ENCODE peak calls at places on chromosome 20, in four cellular contexts. One of them, this sample, is unnamed.

GRCh38 chr20:62887860-62888239 is 26.2 kb upstream of the TCFL5 start:
- DNase-seq in DND-41: no peak
- DNase-seq in upper lobe of left lung: no peak
- DNase-seq in thyroid gland: no peak
- DNase-seq in this sample: no peak

GRCh38 chr20:35088231-35088794 is 4.3 kb downstream of the TRPC4AP start:
- DNase-seq in DND-41: no peak
- DNase-seq in upper lobe of left lung: no peak
- DNase-seq in thyroid gland: no peak
- DNase-seq in this sample: no peak

GRCh38 chr20:33947709-33948295 is 45.9 kb upstream of the RALY start:
- DNase-seq in DND-41: peak; percentile 43
- DNase-seq in upper lobe of left lung: no peak
- DNase-seq in thyroid gland: no peak
- DNase-seq in this sample: peak; percentile 26

GRCh38 chr20:58702161-58702510 is 9.5 kb downstream of the NPEPL1 start:
- DNase-seq in DND-41: no peak
- DNase-seq in upper lobe of left lung: no peak
- DNase-seq in thyroid gland: no peak
- DNase-seq in this sample: no peak

GRCh38 chr20:19850190-19850533 is 92.1 kb downstream of the RIN2 start:
- DNase-seq in DND-41: no peak
- DNase-seq in upper lobe of left lung: no peak
- DNase-seq in thyroid gland: peak; percentile 15
- DNase-seq in this sample: no peak

GRCh38 chr20:37464173-37464572 is 56.9 kb upstream of the NNAT start:
- DNase-seq in DND-41: no peak
- DNase-seq in upper lobe of left lung: peak; percentile 29
- DNase-seq in thyroid gland: no peak
- DNase-seq in this sample: no peak

GRCh38 chr20:62709537-62709905 is 885 bp downstream of the NTSR1 start:
- DNase-seq in DND-41: no peak
- DNase-seq in upper lobe of left lung: peak; percentile 79
- DNase-seq in thyroid gland: no peak
- DNase-seq in this sample: no peak

GRCh38 chr20:34547844-34548613 is 10.5 kb upstream of the MAP1LC3A start:
- DNase-seq in DND-41: no peak
- DNase-seq in upper lobe of left lung: no peak
- DNase-seq in thyroid gland: no peak
- DNase-seq in this sample: no peak

GRCh38 chr20:23114448-23114847 is 28.3 kb upstream of the CD93 start:
- DNase-seq in DND-41: no peak
- DNase-seq in upper lobe of left lung: no peak
- DNase-seq in thyroid gland: no peak
- DNase-seq in this sample: no peak

GRCh38 chr20:59567585-59568508 is 36.5 kb upstream of the PHACTR3 start:
- DNase-seq in DND-41: no peak
- DNase-seq in upper lobe of left lung: no peak
- DNase-seq in thyroid gland: no peak
- DNase-seq in this sample: no peak

GRCh38 chr20:44233436-44234016 is 13.6 kb upstream of the GDAP1L1 start:
- DNase-seq in DND-41: no peak
- DNase-seq in upper lobe of left lung: no peak
- DNase-seq in thyroid gland: no peak
- DNase-seq in this sample: no peak
- H3K36me3 ChIP-seq in DND-41: no peaks in the 10 kb centered on the region
- H3K36me3 ChIP-seq in upper lobe of left lung: no peaks in the 10 kb centered on the region
- H3K36me3 ChIP-seq in thyroid gland: no peaks in the 10 kb centered on the region
- H3K36me3 ChIP-seq in this sample: no peaks in the 10 kb centered on the region

GRCh38 chr20:36096404-36096799 is 58.1 kb upstream of the EPB41L1 start:
- DNase-seq in DND-41: no peak
- DNase-seq in upper lobe of left lung: no peak
- DNase-seq in thyroid gland: no peak
- DNase-seq in this sample: no peak
- H3K4me3 ChIP-seq in DND-41: no peak overlapping the region
- H3K4me3 ChIP-seq in upper lobe of left lung: no peak overlapping the region
- H3K4me3 ChIP-seq in thyroid gland: no peak overlapping the region
- H3K4me3 ChIP-seq in this sample: no peak overlapping the region

GRCh38 chr20:38827770-38828281 is 22.3 kb downstream of the PPP1R16B start:
- DNase-seq in DND-41: no peak
- DNase-seq in upper lobe of left lung: no peak
- DNase-seq in thyroid gland: no peak
- DNase-seq in this sample: no peak
- H3K27ac ChIP-seq in DND-41: no peak overlapping the region
- H3K27ac ChIP-seq in upper lobe of left lung: peak overlapping the region; percentile 3
- H3K27ac ChIP-seq in thyroid gland: no peak overlapping the region
- H3K27ac ChIP-seq in this sample: no peak overlapping the region

DNA sequence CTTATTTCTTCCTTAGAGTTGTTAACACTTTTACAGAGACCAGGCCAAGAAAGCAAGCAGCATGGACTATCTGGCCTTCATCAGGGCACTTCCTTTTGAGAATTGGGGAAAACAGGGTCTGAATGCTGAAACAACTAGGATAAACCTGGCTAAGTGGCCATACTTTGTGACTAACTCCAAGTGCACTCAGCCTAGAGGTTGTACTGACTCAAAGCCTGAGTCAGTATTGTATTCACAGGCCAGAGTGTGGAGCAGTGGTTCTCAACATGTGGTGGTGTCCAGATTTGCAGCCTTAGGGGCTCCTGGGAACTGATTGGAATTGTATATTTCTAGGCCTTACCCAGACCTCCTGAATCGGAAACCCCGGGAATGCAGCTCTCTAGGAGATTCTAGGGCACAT is 20.1 kb downstream of the SEC23B start:
- DNase-seq in DND-41: no peak
- DNase-seq in upper lobe of left lung: no peak
- DNase-seq in thyroid gland: no peak
- DNase-seq in this sample: no peak
- H3K36me3 ChIP-seq in DND-41: peaks cover 85% of the 10 kb centered on the region
- H3K36me3 ChIP-seq in upper lobe of left lung: peaks cover 90% of the 10 kb centered on the region
- H3K36me3 ChIP-seq in thyroid gland: peaks cover 71% of the 10 kb centered on the region
- H3K36me3 ChIP-seq in this sample: peaks cover 33% of the 10 kb centered on the region

GRCh38 chr20:57480444-57481152 is 44.3 kb downstream of the CTCFL start:
- DNase-seq in DND-41: no peak
- DNase-seq in upper lobe of left lung: no peak
- DNase-seq in thyroid gland: no peak
- DNase-seq in this sample: peak; percentile 47
- H3K4me3 ChIP-seq in DND-41: no peak overlapping the region
- H3K4me3 ChIP-seq in upper lobe of left lung: no peak overlapping the region
- H3K4me3 ChIP-seq in thyroid gland: no peak overlapping the region
- H3K4me3 ChIP-seq in this sample: no peak overlapping the region

GRCh38 chr20:48995599-48995998 is 50.5 kb upstream of the CSE1L start:
- DNase-seq in DND-41: no peak
- DNase-seq in upper lobe of left lung: no peak
- DNase-seq in thyroid gland: peak; percentile 87
- DNase-seq in this sample: no peak
- H3K27ac ChIP-seq in DND-41: no peak overlapping the region
- H3K27ac ChIP-seq in upper lobe of left lung: no peak overlapping the region
- H3K27ac ChIP-seq in thyroid gland: peak overlapping the region; percentile 93
- H3K27ac ChIP-seq in this sample: no peak overlapping the region

DNA sequence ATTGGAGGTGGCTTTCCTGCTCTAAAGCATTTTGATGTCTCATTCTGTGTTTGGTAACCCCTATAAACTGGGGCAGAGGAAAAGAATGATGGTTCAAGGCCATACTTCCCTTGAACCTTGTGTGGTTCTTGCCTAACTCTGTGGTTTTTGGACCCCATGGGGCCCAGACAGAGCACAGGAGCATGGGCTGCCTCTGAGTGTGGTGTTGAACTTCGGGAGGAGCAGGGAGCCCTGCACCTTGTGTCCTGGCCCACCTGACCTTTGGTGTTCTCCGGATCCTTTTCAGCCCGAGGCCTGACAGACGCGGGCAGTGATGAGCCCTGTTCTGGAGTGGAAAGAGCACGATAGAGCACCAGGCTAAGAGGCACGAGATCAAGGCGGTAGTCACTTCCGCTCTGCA is 18.8 kb downstream of the TMEM74B start:
- DNase-seq in DND-41: no peak
- DNase-seq in upper lobe of left lung: no peak
- DNase-seq in thyroid gland: no peak
- DNase-seq in this sample: no peak
- H3K36me3 ChIP-seq in DND-41: peaks cover 92% of the 10 kb centered on the region
- H3K36me3 ChIP-seq in upper lobe of left lung: peaks cover 99% of the 10 kb centered on the region
- H3K36me3 ChIP-seq in thyroid gland: peaks cover 62% of the 10 kb centered on the region
- H3K36me3 ChIP-seq in this sample: peaks cover 21% of the 10 kb centered on the region

DNA sequence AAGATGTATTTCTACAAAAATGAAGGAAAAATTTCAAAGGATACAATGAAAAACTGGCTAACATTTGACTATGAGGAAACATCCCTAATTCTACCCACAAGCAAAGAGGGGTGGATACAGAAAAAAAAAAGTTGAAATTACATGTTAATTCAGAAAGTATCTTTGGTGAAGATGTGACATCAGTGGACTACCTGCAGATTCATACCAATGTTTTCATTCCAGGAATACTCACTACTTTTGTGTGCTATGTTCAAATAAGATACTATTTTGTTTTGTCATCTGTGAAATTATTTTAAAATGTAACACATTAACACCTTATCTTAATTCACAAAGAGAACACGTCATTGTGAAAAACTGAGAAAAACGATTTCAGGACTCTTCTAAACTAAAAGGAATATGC is 159.3 kb upstream of the SHLD1 start:
- DNase-seq in DND-41: no peak
- DNase-seq in upper lobe of left lung: no peak
- DNase-seq in thyroid gland: no peak
- DNase-seq in this sample: no peak
- H3K4me3 ChIP-seq in DND-41: no peak overlapping the region
- H3K4me3 ChIP-seq in upper lobe of left lung: no peak overlapping the region
- H3K4me3 ChIP-seq in thyroid gland: no peak overlapping the region
- H3K4me3 ChIP-seq in this sample: no peak overlapping the region